ENCODE peak calls at places on chromosome 14, in nine cellular contexts. E, A, D, V, K, W, T, S and H are unnamed samples.

GRCh38 chr14:74419086-74419485 is 6.9 kb downstream of the SYNDIG1L start:
- DNase-seq in E (no peak), V (no peak), A (no peak), W (no peak), S (no peak), K (no peak), T (no peak), D (no peak), H (no peak)

GRCh38 chr14:61190341-61190740 is 90.8 kb downstream of the TMEM30B start:
- DNase-seq in E (peak), T (no peak), V (no peak), W (no peak), D (no peak), K (no peak), S (no peak), A (no peak), H (no peak)

GRCh38 chr14:90495357-90496276 is 98.8 kb downstream of the CALM1 start:
- DNase-seq in W (peak), D (peak), E (peak), K (no peak), S (peak), A (peak), V (peak), T (no peak), H (no peak)

GRCh38 chr14:52845079-52845478 is 53.7 kb upstream of the GNPNAT1 start:
- DNase-seq in D (no peak), E (no peak), T (no peak), V (no peak), K (no peak), W (no peak), A (no peak), S (no peak), H (no peak)

GRCh38 chr14:29310757-29311156 is 544.2 kb downstream of the FOXG1 start:
- DNase-seq in A (no peak), D (peak), T (no peak), E (peak), W (no peak), S (peak), V (peak), K (no peak), H (no peak)

GRCh38 chr14:65840786-65841185 is 428.3 kb downstream of the FUT8 start:
- DNase-seq in K (no peak), D (no peak), T (no peak), A (no peak), W (no peak), S (no peak), V (peak), E (peak), H (peak)

GRCh38 chr14:88228519-88229236 is 94.4 kb downstream of the KCNK10 start:
- DNase-seq in V (peak), E (no peak), A (no peak), D (no peak), T (no peak), K (no peak), W (no peak), S (no peak), H (no peak)

GRCh38 chr14:77133718-77134338 is 7.8 kb downstream of the ZDHHC22 start:
- DNase-seq in T (no peak), A (peak), K (peak), E (peak), W (peak), D (peak), S (peak), V (peak), H (no peak)

GRCh38 chr14:92613681-92614260 is 100.2 kb downstream of the RIN3 start:
- DNase-seq in V (no peak), D (no peak), E (no peak), A (no peak), W (no peak), K (no peak), S (no peak), T (no peak), H (no peak)

GRCh38 chr14:101121399-101122113 is 218.0 kb upstream of the RTL1 start:
- DNase-seq in W (no peak), K (no peak), E (no peak), V (no peak), S (no peak), D (no peak), T (peak), A (no peak), H (no peak)

GRCh38 chr14:24741871-24742270 is 107.9 kb upstream of the GZMB start:
- DNase-seq in E (peak), T (no peak), W (no peak), V (peak), S (no peak), A (no peak), D (peak), K (no peak), H (peak)

GRCh38 chr14:97336179-97336578 is 539.0 kb downstream of the VRK1 start:
- DNase-seq in W (no peak), K (no peak), E (no peak), A (no peak), D (no peak), T (no peak), V (no peak), S (no peak), H (no peak)

DNA sequence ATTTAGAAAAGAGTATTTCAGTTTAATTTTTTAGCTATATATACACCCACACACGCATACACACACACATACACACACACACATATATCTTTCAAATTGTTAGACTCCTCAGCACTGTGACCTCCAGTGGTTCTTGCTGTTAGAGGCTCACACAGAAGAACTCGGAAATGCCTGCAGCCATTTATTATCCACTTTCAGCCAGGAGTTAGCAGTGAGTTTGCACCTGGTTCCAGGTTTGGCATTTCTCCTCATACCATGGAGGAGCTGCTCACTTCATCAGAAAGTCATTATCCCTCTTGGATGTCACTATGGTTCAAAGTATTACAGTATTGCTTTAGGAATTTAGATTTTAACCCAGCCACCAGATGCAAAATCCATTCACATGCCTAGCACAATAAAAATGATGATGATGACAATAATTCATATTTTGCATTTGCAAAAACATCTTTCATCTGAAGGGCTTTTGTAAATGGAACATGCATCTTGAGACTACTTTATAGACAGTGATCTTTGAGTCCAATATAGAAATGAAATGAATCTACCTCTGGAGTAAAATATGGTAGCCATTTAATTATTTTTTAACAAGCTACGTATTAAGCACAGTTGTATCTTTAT is 42.3 kb downstream of the NPAS3 start:
- DNase-seq in K (no peak), E (no peak), D (no peak), W (no peak), S (no peak), A (no peak), V (no peak), T (no peak), H (no peak)
- H3K4me3 ChIP-seq in K (no peak), E (no peak), D (no peak), W (no peak), S (no peak), A (no peak), V (no peak), T (no peak), H (no peak)

GRCh38 chr14:68547305-68548193 is 245.3 kb downstream of the ZFP36L1 start:
- DNase-seq in E (peak), D (peak), S (peak), K (peak), W (no peak), A (no peak), T (peak), V (peak), H (peak)
- H3K4me3 ChIP-seq in E (no peak), D (no peak), S (no peak), K (peak), W (peak), A (no peak), T (no peak), V (no peak), H (no peak)

DNA sequence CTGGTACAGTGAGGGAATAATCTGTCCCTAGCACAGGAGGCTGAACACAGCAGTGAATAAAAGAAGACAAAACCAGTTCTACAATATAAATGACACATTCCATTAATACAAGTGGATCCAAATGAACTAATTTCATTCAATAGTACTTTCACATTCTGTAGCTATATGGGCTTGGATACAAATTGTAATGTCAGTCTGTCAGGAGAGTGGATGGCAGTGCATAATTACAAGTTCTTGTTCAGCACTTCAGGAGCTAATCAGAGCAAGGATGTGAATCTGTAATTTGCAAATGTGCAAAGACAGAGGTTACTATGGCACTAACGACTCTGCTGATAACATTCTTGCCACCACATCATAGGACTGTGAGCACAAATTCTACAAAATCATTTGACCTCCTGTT is 697.9 kb downstream of the DIO2 start:
- DNase-seq in S (no peak), V (no peak), W (no peak), A (no peak), E (no peak), K (no peak), T (no peak), D (no peak), H (no peak)
- H3K4me3 ChIP-seq in S (no peak), V (no peak), W (no peak), A (no peak), E (no peak), K (no peak), T (no peak), D (no peak), H (no peak)

GRCh38 chr14:22255042-22255441 is 334.0 kb downstream of the DAD1 start:
- DNase-seq in T (no peak), A (no peak), D (no peak), W (no peak), V (no peak), E (no peak), S (no peak), K (no peak), H (no peak)

GRCh38 chr14:22249775-22250174 is 339.2 kb downstream of the DAD1 start:
- DNase-seq in W (no peak), E (no peak), V (no peak), T (no peak), D (no peak), S (no peak), K (no peak), A (no peak), H (no peak)

GRCh38 chr14:22251090-22251489 is 337.9 kb downstream of the DAD1 start:
- DNase-seq in A (no peak), E (no peak), D (no peak), K (no peak), S (peak), V (no peak), W (no peak), T (no peak), H (no peak)

GRCh38 chr14:22252591-22253178 is 336.3 kb downstream of the DAD1 start:
- DNase-seq in D (no peak), K (no peak), V (no peak), W (no peak), T (no peak), A (no peak), E (peak), S (no peak), H (no peak)
- H3K4me3 ChIP-seq in D (no peak), K (no peak), V (no peak), W (no peak), T (no peak), A (no peak), E (no peak), S (no peak), H (no peak)

GRCh38 chr14:32897724-32898064 is 41.0 kb upstream of the NPAS3 start:
- DNase-seq in K (no peak), D (no peak), V (no peak), S (no peak), T (no peak), E (no peak), W (no peak), A (no peak), H (no peak)
- H3K4me3 ChIP-seq in K (peak), D (peak), V (peak), S (peak), T (no peak), E (peak), W (peak), A (no peak), H (peak)

DNA sequence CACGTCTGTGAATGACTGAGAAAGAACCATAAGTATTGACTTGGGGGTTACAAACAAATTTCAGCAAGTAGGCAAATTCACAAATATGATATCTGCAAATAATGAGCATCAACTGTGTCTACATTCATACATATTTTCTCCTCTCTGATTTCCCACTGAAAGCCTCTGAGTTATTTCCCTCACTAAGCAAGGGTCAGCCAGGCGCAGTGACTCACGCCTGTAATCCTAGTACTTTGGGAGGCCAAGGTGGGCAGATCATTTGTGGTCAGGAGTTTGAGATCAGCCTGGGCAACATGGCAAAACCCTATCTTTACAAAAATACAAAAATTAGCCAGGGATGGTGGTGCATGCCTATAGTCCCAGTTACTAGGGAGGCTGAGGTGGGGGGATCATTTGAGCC is 80.8 kb downstream of the SLC25A21 start:
- DNase-seq in K (no peak), S (no peak), W (no peak), A (no peak), V (peak), E (peak), T (no peak), D (no peak), H (no peak)
- H3K4me3 ChIP-seq in K (no peak), S (no peak), W (no peak), A (no peak), V (no peak), E (no peak), T (no peak), D (no peak), H (no peak)

GRCh38 chr14:35297677-35298076 is 5.5 kb downstream of the PSMA6 start:
- DNase-seq in S (no peak), E (no peak), T (no peak), K (no peak), W (no peak), A (no peak), D (no peak), V (no peak), H (no peak)

GRCh38 chr14:35301334-35302210 is 9.4 kb downstream of the PSMA6 start:
- DNase-seq in E (no peak), K (no peak), A (no peak), T (no peak), S (no peak), D (no peak), W (no peak), V (no peak), H (no peak)

GRCh38 chr14:35302211-35302528 is 10.0 kb downstream of the PSMA6 start:
- DNase-seq in A (no peak), W (no peak), T (no peak), E (no peak), D (no peak), V (no peak), K (no peak), S (no peak), H (no peak)

GRCh38 chr14:35300228-35300627 is 8.0 kb downstream of the PSMA6 start:
- DNase-seq in V (no peak), W (no peak), D (no peak), E (no peak), K (no peak), A (no peak), S (no peak), T (no peak), H (no peak)

GRCh38 chr14:35299708-35300107 is 7.5 kb downstream of the PSMA6 start:
- DNase-seq in S (no peak), K (no peak), T (no peak), D (no peak), W (no peak), E (no peak), A (no peak), V (no peak), H (no peak)
- H3K4me3 ChIP-seq in S (no peak), K (no peak), T (no peak), D (no peak), W (no peak), E (no peak), A (no peak), V (no peak), H (no peak)